ENCODE peak calls at places on chromosomes 13 and 19, in four cellular contexts. One of them, this sample, is unnamed.

GRCh38 chr19:19259741-19260140 is 13.4 kb downstream of the TM6SF2 start:
- DNase-seq in RWPE1: peak; percentile 76
- DNase-seq in frontal cortex: peak; percentile 59
- DNase-seq in HS-5: no peak
- DNase-seq in this sample: no peak

GRCh38 chr19:49956113-49956491 is 4.9 kb downstream of the SIGLEC11 start:
- DNase-seq in frontal cortex: no peak
- DNase-seq in HS-5: no peak
- DNase-seq in RWPE1: no peak
- DNase-seq in this sample: no peak

GRCh38 chr19:33453207-33453736 is 68.3 kb downstream of the PEPD start:
- DNase-seq in frontal cortex: no peak
- DNase-seq in RWPE1: no peak
- DNase-seq in HS-5: no peak
- DNase-seq in this sample: no peak

GRCh38 chr13:23969672-23970071 is 72.4 kb upstream of the C1QTNF9B start:
- DNase-seq in HS-5: no peak
- DNase-seq in frontal cortex: no peak
- DNase-seq in RWPE1: no peak
- DNase-seq in this sample: no peak

GRCh38 chr13:44906758-44907157 is 82.5 kb downstream of the NUFIP1 start:
- DNase-seq in RWPE1: no peak
- DNase-seq in HS-5: no peak
- DNase-seq in frontal cortex: no peak
- DNase-seq in this sample: peak; percentile 68

GRCh38 chr13:29846475-29847256 is 3.8 kb downstream of the UBL3 start:
- DNase-seq in frontal cortex: no peak
- DNase-seq in HS-5: no peak
- DNase-seq in RWPE1: no peak
- DNase-seq in this sample: no peak

GRCh38 chr19:49132974-49133609 is 13.7 kb downstream of the PPFIA3 start:
- DNase-seq in RWPE1: no peak
- DNase-seq in frontal cortex: no peak
- DNase-seq in HS-5: no peak
- DNase-seq in this sample: no peak

GRCh38 chr13:32228330-32229041 is 86.7 kb downstream of the ZAR1L start:
- DNase-seq in RWPE1: peak; percentile 4
- DNase-seq in frontal cortex: no peak
- DNase-seq in HS-5: no peak
- DNase-seq in this sample: no peak

GRCh38 chr13:35983206-35983605 is 148.0 kb downstream of the DCLK1 start:
- DNase-seq in RWPE1: no peak
- DNase-seq in frontal cortex: no peak
- DNase-seq in HS-5: no peak
- DNase-seq in this sample: no peak

GRCh38 chr13:24307211-24308067 is 1.9 kb upstream of the C1QTNF9 start:
- DNase-seq in RWPE1: no peak
- DNase-seq in frontal cortex: no peak
- DNase-seq in HS-5: no peak
- DNase-seq in this sample: no peak

GRCh38 chr13:23656637-23657036 is 86.4 kb downstream of the TNFRSF19 start:
- DNase-seq in frontal cortex: no peak
- DNase-seq in HS-5: no peak
- DNase-seq in RWPE1: no peak
- DNase-seq in this sample: no peak

GRCh38 chr19:58252102-58252685 is 23.5 kb downstream of the ZNF544 start:
- DNase-seq in frontal cortex: no peak
- DNase-seq in RWPE1: no peak
- DNase-seq in HS-5: no peak
- DNase-seq in this sample: no peak

GRCh38 chr19:50003810-50004419 is 21.3 kb downstream of the VRK3 start:
- DNase-seq in HS-5: peak; percentile 92
- DNase-seq in frontal cortex: peak; percentile 64
- DNase-seq in RWPE1: peak; percentile 91
- DNase-seq in this sample: no peak

GRCh38 chr19:37770985-37771384 is 8.4 kb downstream of the ZNF573 start:
- DNase-seq in RWPE1: no peak
- DNase-seq in HS-5: no peak
- DNase-seq in frontal cortex: no peak
- DNase-seq in this sample: no peak

GRCh38 chr13:43285891-43286602 is 262.7 kb downstream of the DNAJC15 start:
- DNase-seq in RWPE1: no peak
- DNase-seq in frontal cortex: no peak
- DNase-seq in HS-5: no peak
- DNase-seq in this sample: no peak

GRCh38 chr19:43438291-43439162 is 23.8 kb downstream of the TEX101 start:
- DNase-seq in frontal cortex: no peak
- DNase-seq in RWPE1: peak; percentile 29
- DNase-seq in HS-5: peak; percentile 24
- DNase-seq in this sample: no peak

GRCh38 chr19:56297010-56297409 is 17.6 kb downstream of the ZSCAN5A start:
- DNase-seq in RWPE1: no peak
- DNase-seq in frontal cortex: no peak
- DNase-seq in HS-5: no peak
- DNase-seq in this sample: no peak

GRCh38 chr19:48613852-48614435 is 932 bp downstream of the FAM83E start:
- DNase-seq in frontal cortex: no peak
- DNase-seq in RWPE1: no peak
- DNase-seq in HS-5: no peak
- DNase-seq in this sample: no peak

GRCh38 chr19:13160557-13160956 is 10.3 kb downstream of the IER2 start:
- DNase-seq in frontal cortex: no peak
- DNase-seq in RWPE1: no peak
- DNase-seq in HS-5: no peak
- DNase-seq in this sample: no peak

GRCh38 chr19:4829001-4829712 is 2.4 kb downstream of the TICAM1 start:
- DNase-seq in RWPE1: no peak
- DNase-seq in HS-5: no peak
- DNase-seq in frontal cortex: no peak
- DNase-seq in this sample: no peak

GRCh38 chr19:33388817-33389573 is 15.5 kb downstream of the CEBPG start:
- DNase-seq in RWPE1: no peak
- DNase-seq in HS-5: no peak
- DNase-seq in frontal cortex: peak; percentile 43
- DNase-seq in this sample: no peak

GRCh38 chr19:39133431-39134270 is 8.1 kb downstream of the PAK4 start:
- DNase-seq in HS-5: no peak
- DNase-seq in RWPE1: no peak
- DNase-seq in frontal cortex: no peak
- DNase-seq in this sample: no peak

GRCh38 chr13:45120967-45121366 is 657 bp downstream of the GTF2F2 start:
- DNase-seq in RWPE1: peak; percentile 3
- DNase-seq in HS-5: no peak
- DNase-seq in frontal cortex: no peak
- DNase-seq in this sample: no peak

GRCh38 chr19:45876411-45877197 is 9.3 kb downstream of the IRF2BP1 start:
- DNase-seq in HS-5: no peak
- DNase-seq in RWPE1: no peak
- DNase-seq in frontal cortex: no peak
- DNase-seq in this sample: no peak

GRCh38 chr13:22014469-22014868 is 343.6 kb downstream of the FGF9 start:
- DNase-seq in RWPE1: peak; percentile 26
- DNase-seq in HS-5: no peak
- DNase-seq in frontal cortex: no peak
- DNase-seq in this sample: no peak

GRCh38 chr13:43333176-43333575 is 309.8 kb downstream of the DNAJC15 start:
- DNase-seq in HS-5: no peak
- DNase-seq in frontal cortex: no peak
- DNase-seq in RWPE1: peak; percentile 46
- DNase-seq in this sample: no peak

GRCh38 chr13:88411696-88412095 is 740.5 kb downstream of the SLITRK5 start:
- DNase-seq in HS-5: no peak
- DNase-seq in RWPE1: no peak
- DNase-seq in frontal cortex: no peak
- DNase-seq in this sample: peak; percentile 17

GRCh38 chr19:5006821-5007220 is 37.9 kb downstream of the KDM4B start:
- DNase-seq in RWPE1: no peak
- DNase-seq in HS-5: no peak
- DNase-seq in frontal cortex: no peak
- DNase-seq in this sample: no peak